ENCODE peak calls at places on chromosomes 16 and 17, in five cellular contexts. J, Q, V, B and E are unnamed samples.

GRCh38 chr17:81961087-81961514 is at the start of gene NOTUM:
- DNase-seq in J (no peak), Q (no peak), V (peak), B (no peak), E (no peak)

GRCh38 chr16:10256855-10257641 is 74.8 kb upstream of the GRIN2A start:
- DNase-seq in J (peak), Q (no peak), V (peak), B (peak), E (no peak)

GRCh38 chr17:63082273-63082861 is 116.3 kb downstream of the TANC2 start:
- DNase-seq in J (no peak), Q (no peak), V (peak), B (no peak), E (no peak)

GRCh38 chr17:16283705-16284104 is 66.7 kb downstream of the PIGL start:
- DNase-seq in J (no peak), Q (no peak), V (peak), B (no peak), E (no peak)

GRCh38 chr17:27975146-27976011 is 67.1 kb upstream of the NLK start:
- DNase-seq in J (no peak), Q (no peak), V (peak), B (no peak), E (no peak)

GRCh38 chr17:43482103-43483012 is 1.4 kb upstream of the DHX8 start:
- DNase-seq in J (no peak), Q (no peak), V (no peak), B (no peak), E (no peak)

GRCh38 chr17:4733073-4733531 is 1.9 kb downstream of the MED11 start:
- DNase-seq in J (no peak), Q (no peak), V (no peak), B (no peak), E (no peak)

GRCh38 chr17:17890773-17891759 is 54.3 kb upstream of the SREBF1 start:
- DNase-seq in J (no peak), Q (peak), V (peak), B (peak), E (no peak)

GRCh38 chr17:77695386-77695785 is 263.1 kb upstream of the TNRC6C start:
- DNase-seq in J (no peak), Q (no peak), V (no peak), B (no peak), E (no peak)

GRCh38 chr16:87318158-87318644 is 1.0 kb upstream of the C16orf95 start:
- DNase-seq in J (no peak), Q (no peak), V (peak), B (no peak), E (no peak)
- H3K27ac ChIP-seq in J (no peak), Q (peak), V (peak), B (peak), E (no peak)

GRCh38 chr17:75921596-75921995 is 16.9 kb upstream of the MRPL38 start:
- DNase-seq in J (no peak), Q (no peak), V (no peak), B (no peak), E (no peak)
- H3K27ac ChIP-seq in J (no peak), Q (no peak), V (peak), B (no peak), E (no peak)

GRCh38 chr17:64779344-64780095 is 117.4 kb upstream of the SMURF2 start:
- DNase-seq in J (no peak), Q (no peak), V (no peak), B (no peak), E (no peak)

GRCh38 chr17:64781013-64781392 is 118.9 kb upstream of the SMURF2 start:
- DNase-seq in J (no peak), Q (no peak), V (no peak), B (no peak), E (no peak)

GRCh38 chr17:64781394-64781793 is 119.3 kb upstream of the SMURF2 start:
- DNase-seq in J (no peak), Q (peak), V (peak), B (peak), E (no peak)

GRCh38 chr17:64781810-64782555 is 119.9 kb upstream of the SMURF2 start:
- DNase-seq in J (no peak), Q (no peak), V (no peak), B (no peak), E (no peak)

GRCh38 chr17:64780096-64781012 is 118.2 kb upstream of the SMURF2 start:
- DNase-seq in J (no peak), Q (peak), V (no peak), B (peak), E (no peak)
- H3K27ac ChIP-seq in J (no peak), Q (peak), V (no peak), B (no peak), E (no peak)

GRCh38 chr16:27110524-27110896 is 43.8 kb downstream of the C16orf82 start:
- DNase-seq in J (no peak), Q (no peak), V (no peak), B (no peak), E (no peak)
- H3K27ac ChIP-seq in J (no peak), Q (peak), V (no peak), B (no peak), E (no peak)

DNA sequence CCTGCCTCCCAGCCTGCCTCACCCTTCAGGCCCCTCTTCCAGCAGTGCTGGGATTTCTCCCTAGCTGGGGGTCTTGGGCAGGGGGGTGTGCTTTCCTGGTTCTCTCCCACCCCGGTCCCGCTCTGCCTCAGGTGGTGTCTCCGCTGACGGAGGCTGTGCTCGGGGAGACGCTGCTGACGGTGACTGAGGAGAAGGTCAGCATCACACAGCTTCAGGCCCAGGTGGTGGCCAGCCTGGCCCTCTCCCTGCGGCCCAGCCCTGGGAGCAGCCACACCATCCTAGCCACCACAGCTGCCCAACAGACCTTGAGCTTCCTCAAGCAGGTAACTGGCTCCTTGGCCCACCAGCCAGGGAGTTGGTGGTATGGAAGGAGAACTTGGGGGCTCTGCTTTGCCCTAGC is 56.5 kb downstream of the TMEM132E start:
- DNase-seq in J (no peak), Q (no peak), V (no peak), B (no peak), E (no peak)
- H3K27ac ChIP-seq in J (no peak), Q (no peak), V (no peak), B (no peak), E (no peak)

DNA sequence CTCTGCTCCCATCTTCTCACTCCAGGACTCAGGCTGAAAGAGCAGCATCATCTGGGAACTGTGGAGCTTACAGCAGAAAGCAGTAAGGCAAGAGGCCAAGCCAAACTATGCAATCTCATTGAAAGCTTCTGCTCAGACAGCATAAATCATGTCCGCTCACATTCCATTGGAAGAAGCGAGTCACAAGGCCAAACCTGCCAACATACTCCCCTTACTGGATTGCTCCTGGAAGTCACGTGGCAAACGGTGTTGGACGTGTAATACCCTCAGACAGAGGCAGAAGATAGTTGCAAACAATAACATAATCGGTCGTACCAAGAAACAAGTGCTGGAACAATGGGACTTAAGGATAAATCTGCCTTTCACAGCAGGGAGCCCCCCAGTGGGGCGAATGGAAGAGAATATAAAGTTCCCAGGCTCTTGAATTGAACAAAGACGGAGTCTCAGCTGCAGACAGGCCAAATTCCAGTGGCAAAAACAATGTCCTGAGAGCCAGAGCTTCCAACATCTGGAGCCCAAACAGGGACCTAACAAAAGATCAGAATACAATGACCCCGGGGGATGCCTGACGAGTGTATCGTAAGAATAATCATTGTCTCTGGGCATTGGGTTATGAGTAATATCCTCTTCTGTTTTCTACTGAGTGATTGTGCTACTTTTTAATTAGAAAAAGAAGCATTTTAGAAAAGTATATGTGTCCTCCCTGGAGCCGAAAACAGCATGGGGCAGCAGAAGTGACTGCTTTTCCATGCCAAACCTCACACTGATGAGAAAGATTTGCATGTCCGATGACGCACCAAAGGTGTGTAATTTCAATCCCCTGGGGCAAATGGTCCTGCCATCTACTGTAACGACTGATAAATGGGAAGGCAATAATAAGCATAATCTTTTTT is 68.4 kb downstream of the CMC2 start:
- DNase-seq in J (peak), Q (no peak), V (peak), B (no peak), E (no peak)
- H3K27ac ChIP-seq in J (peak), Q (peak), V (no peak), B (no peak), E (no peak)

GRCh38 chr17:33964344-33964979 is 290.6 kb upstream of the CCL2 start:
- DNase-seq in J (no peak), Q (no peak), V (no peak), B (no peak), E (no peak)
- H3K27ac ChIP-seq in J (no peak), Q (no peak), V (no peak), B (no peak), E (no peak)

DNA sequence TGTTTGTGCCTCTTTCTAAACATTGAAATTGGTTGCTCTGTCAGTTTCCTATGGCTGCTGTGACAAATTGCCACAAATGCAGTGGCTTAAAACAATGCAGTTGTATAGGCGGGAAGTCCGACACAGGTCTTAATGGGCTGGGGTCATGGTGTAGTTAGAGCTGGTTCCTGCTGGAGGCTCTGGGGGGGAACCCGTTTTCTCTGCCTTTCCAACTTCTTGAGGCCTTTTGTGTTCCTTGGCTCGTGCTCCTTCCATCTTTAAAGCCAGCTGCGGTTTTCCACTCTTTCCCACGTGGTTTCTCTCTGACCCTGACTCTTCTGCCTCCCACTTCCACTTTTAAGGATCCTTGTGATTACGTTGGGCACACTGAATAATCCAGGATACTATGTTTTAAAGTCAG is 12.5 kb downstream of the EPN2 start:
- DNase-seq in J (no peak), Q (no peak), V (peak), B (no peak), E (no peak)
- H3K27ac ChIP-seq in J (no peak), Q (peak), V (peak), B (no peak), E (peak)